ENCODE peak calls at places on chromosomes 11 and 22, in four cellular contexts. One of them, this sample, is unnamed.
A peak's percentile ranks its signal among the peaks of the same experiment; 100 is the strongest.

GRCh38 chr11:44944181-44944852 is 6.4 kb downstream of the TP53I11 start:
- DNase-seq in uterus: no peak
- DNase-seq in prostate gland: no peak
- DNase-seq in H1: no peak
- DNase-seq in this sample: no peak

GRCh38 chr22:38948181-38948940 is 9.0 kb upstream of the APOBEC3A start:
- DNase-seq in uterus: no peak
- DNase-seq in prostate gland: no peak
- DNase-seq in H1: no peak
- DNase-seq in this sample: no peak

GRCh38 chr11:19951558-19952083 is 208.7 kb downstream of the DBX1 start:
- DNase-seq in uterus: no peak
- DNase-seq in prostate gland: peak; percentile 46
- DNase-seq in H1: no peak
- DNase-seq in this sample: no peak

GRCh38 chr11:13357232-13357631 is 79.6 kb downstream of the BMAL1 start:
- DNase-seq in uterus: no peak
- DNase-seq in prostate gland: no peak
- DNase-seq in H1: peak; percentile 64
- DNase-seq in this sample: no peak

GRCh38 chr11:129911298-129911697 is 15.9 kb upstream of the NFRKB start:
- DNase-seq in uterus: no peak
- DNase-seq in prostate gland: no peak
- DNase-seq in H1: no peak
- DNase-seq in this sample: no peak

GRCh38 chr11:132540586-132540985 is 991.7 kb downstream of the OPCML start:
- DNase-seq in uterus: no peak
- DNase-seq in prostate gland: no peak
- DNase-seq in H1: no peak
- DNase-seq in this sample: no peak

GRCh38 chr11:102883132-102883531 is 8.3 kb upstream of the MMP12 start:
- DNase-seq in uterus: no peak
- DNase-seq in prostate gland: no peak
- DNase-seq in H1: no peak
- DNase-seq in this sample: no peak

GRCh38 chr11:60700689-60701508 is 1.5 kb downstream of the MS4A8 start:
- DNase-seq in uterus: no peak
- DNase-seq in prostate gland: peak; percentile 21
- DNase-seq in H1: peak; percentile 67
- DNase-seq in this sample: no peak

GRCh38 chr11:14318581-14318981 is 40.4 kb downstream of the RRAS2 start:
- DNase-seq in uterus: no peak
- DNase-seq in prostate gland: no peak
- DNase-seq in H1: no peak
- DNase-seq in this sample: no peak

GRCh38 chr11:68977781-68978625 is 2.8 kb downstream of the MRGPRD start:
- DNase-seq in uterus: no peak
- DNase-seq in prostate gland: no peak
- DNase-seq in H1: no peak
- DNase-seq in this sample: peak; percentile 76

GRCh38 chr22:49943405-49943765 is 17.2 kb upstream of the PIM3 start:
- DNase-seq in uterus: no peak
- DNase-seq in prostate gland: no peak
- DNase-seq in H1: no peak
- DNase-seq in this sample: no peak

GRCh38 chr11:126843096-126843495 is 157.5 kb downstream of the KIRREL3 start:
- DNase-seq in uterus: no peak
- DNase-seq in prostate gland: no peak
- DNase-seq in H1: no peak
- DNase-seq in this sample: no peak

GRCh38 chr11:112822478-112823274 is 138.5 kb upstream of the NCAM1 start:
- DNase-seq in uterus: no peak
- DNase-seq in prostate gland: no peak
- DNase-seq in H1: peak; percentile 66
- DNase-seq in this sample: no peak

GRCh38 chr11:110110854-110111253 is 17.7 kb downstream of the ZC3H12C start:
- DNase-seq in uterus: no peak
- DNase-seq in prostate gland: no peak
- DNase-seq in H1: no peak
- DNase-seq in this sample: no peak

GRCh38 chr11:120634706-120635105 is 123.2 kb downstream of the GRIK4 start:
- DNase-seq in uterus: no peak
- DNase-seq in prostate gland: no peak
- DNase-seq in H1: no peak
- DNase-seq in this sample: no peak

GRCh38 chr11:94402355-94402754 is 1.1 kb upstream of the GPR83 start:
- DNase-seq in uterus: no peak
- DNase-seq in prostate gland: no peak
- DNase-seq in H1: no peak
- DNase-seq in this sample: no peak

GRCh38 chr22:22835242-22835641 is 52.4 kb upstream of the IGLL5 start:
- DNase-seq in uterus: no peak
- DNase-seq in prostate gland: no peak
- DNase-seq in H1: no peak
- DNase-seq in this sample: no peak

GRCh38 chr11:117094776-117095175 is 3.5 kb downstream of the SIK3 start:
- DNase-seq in uterus: no peak
- DNase-seq in prostate gland: no peak
- DNase-seq in H1: no peak
- DNase-seq in this sample: no peak

GRCh38 chr22:30079952-30080533 is at the start of gene HORMAD2:
- DNase-seq in uterus: no peak
- DNase-seq in prostate gland: no peak
- DNase-seq in H1: peak; percentile 92
- DNase-seq in this sample: no peak

GRCh38 chr11:10413268-10413667 is 41.8 kb upstream of the AMPD3 start:
- DNase-seq in uterus: no peak
- DNase-seq in prostate gland: no peak
- DNase-seq in H1: no peak
- DNase-seq in this sample: peak; percentile 53

GRCh38 chr22:47965896-47966295 is 1203.4 kb downstream of the TBC1D22A start:
- DNase-seq in uterus: no peak
- DNase-seq in prostate gland: no peak
- DNase-seq in H1: no peak
- DNase-seq in this sample: no peak

GRCh38 chr22:47967841-47968240 is 1205.4 kb downstream of the TBC1D22A start:
- DNase-seq in uterus: no peak
- DNase-seq in prostate gland: no peak
- DNase-seq in H1: no peak
- DNase-seq in this sample: no peak

GRCh38 chr22:47965066-47965465 is 1202.6 kb downstream of the TBC1D22A start:
- DNase-seq in uterus: no peak
- DNase-seq in prostate gland: no peak
- DNase-seq in H1: no peak
- DNase-seq in this sample: no peak

GRCh38 chr22:47963660-47964059 is 1201.2 kb downstream of the TBC1D22A start:
- DNase-seq in uterus: no peak
- DNase-seq in prostate gland: no peak
- DNase-seq in H1: no peak
- DNase-seq in this sample: no peak

GRCh38 chr22:47966316-47966715 is 1203.9 kb downstream of the TBC1D22A start:
- DNase-seq in uterus: no peak
- DNase-seq in prostate gland: no peak
- DNase-seq in H1: no peak
- DNase-seq in this sample: no peak
- TF ChIP-seq POLR2A in uterus: no peak
- TF ChIP-seq POLR2A in prostate gland: no peak
- TF ChIP-seq POLR2A in H1: no peak
- TF ChIP-seq POLR2A in this sample: no peak

GRCh38 chr11:66157182-66157864 is 87.3 kb downstream of the PACS1 start:
- DNase-seq in uterus: no peak
- DNase-seq in prostate gland: no peak
- DNase-seq in H1: no peak
- DNase-seq in this sample: no peak
- TF ChIP-seq CTCF in uterus: no peak
- TF ChIP-seq CTCF in prostate gland: no peak
- TF ChIP-seq CTCF in H1: no peak
- TF ChIP-seq CTCF in this sample: no peak

DNA sequence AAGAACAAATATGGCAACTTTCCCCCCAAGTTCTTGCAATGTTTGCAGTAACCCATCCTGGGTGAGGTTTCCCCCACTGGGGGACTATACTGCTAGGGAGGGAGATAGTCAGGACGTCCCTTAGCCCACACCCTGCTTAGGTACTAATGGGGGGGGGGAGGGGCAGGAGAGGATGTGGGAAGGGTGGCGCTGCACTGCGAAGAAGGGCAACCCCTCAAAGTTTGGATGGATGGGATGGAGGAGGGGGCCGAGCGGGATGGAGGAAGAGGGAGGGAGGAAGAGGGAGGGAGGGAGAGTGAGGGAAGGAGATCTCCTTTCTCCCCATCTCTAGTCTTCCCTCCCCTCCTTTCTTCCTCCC is 100.6 kb upstream of the HSD17B12 start:
- DNase-seq in uterus: no peak
- DNase-seq in prostate gland: no peak
- DNase-seq in H1: peak; percentile 77
- DNase-seq in this sample: no peak
- H3K4me3 ChIP-seq in uterus: peak overlapping the region; percentile 22
- H3K4me3 ChIP-seq in prostate gland: peak overlapping the region; percentile 34
- H3K4me3 ChIP-seq in H1: peak overlapping the region; percentile 80
- H3K4me3 ChIP-seq in this sample: no peak overlapping the region

DNA sequence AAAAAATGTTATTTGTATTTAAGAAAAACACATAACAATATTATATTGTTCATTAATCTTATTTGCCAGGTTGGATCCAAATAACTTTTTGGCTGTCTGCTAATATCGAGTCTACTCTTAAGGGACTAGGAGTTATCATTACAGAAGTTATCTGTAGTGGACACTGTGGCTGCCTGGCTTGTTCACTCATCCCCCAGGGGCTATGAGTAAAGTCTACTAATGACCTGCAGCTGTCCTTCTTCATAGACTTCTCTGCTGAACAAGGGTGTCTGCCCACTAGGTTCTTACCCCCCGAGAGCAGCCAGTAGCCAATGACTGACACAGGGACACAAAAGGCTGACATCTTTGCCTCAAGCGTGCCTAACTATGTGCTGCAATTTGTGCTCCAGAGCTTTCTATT is 69.7 kb downstream of the APIP start:
- DNase-seq in uterus: no peak
- DNase-seq in prostate gland: no peak
- DNase-seq in H1: no peak
- DNase-seq in this sample: no peak
- TF ChIP-seq POLR2A in uterus: no peak
- TF ChIP-seq POLR2A in prostate gland: no peak
- TF ChIP-seq POLR2A in H1: no peak
- TF ChIP-seq POLR2A in this sample: no peak

GRCh38 chr11:839875-840617 is 2.3 kb downstream of the POLR2L start:
- DNase-seq in uterus: no peak
- DNase-seq in prostate gland: no peak
- DNase-seq in H1: no peak
- DNase-seq in this sample: no peak
- TF ChIP-seq CTCF in uterus: no peak
- TF ChIP-seq CTCF in prostate gland: no peak
- TF ChIP-seq CTCF in H1: no peak
- TF ChIP-seq CTCF in this sample: no peak

GRCh38 chr11:62805044-62805892 is at the start of gene NXF1:
- DNase-seq in uterus: peak; percentile 92
- DNase-seq in prostate gland: peak; percentile 95
- DNase-seq in H1: peak; percentile 100
- DNase-seq in this sample: peak; percentile 92
- H3K4me3 ChIP-seq in uterus: peak within 1 kb of the TSS; percentile 99
- H3K4me3 ChIP-seq in prostate gland: peak within 1 kb of the TSS; percentile 88
- H3K4me3 ChIP-seq in H1: peak within 1 kb of the TSS; percentile 84
- H3K4me3 ChIP-seq in this sample: peak within 1 kb of the TSS; percentile 97